ENCODE peak calls at places on chromosomes 11 and 22, in four cellular contexts. J is endothelial cell, M is left lung, N is A549. F is an unnamed sample.

GRCh38 chr22:37054078-37054440 is 2.5 kb downstream of the KCTD17 start:
- DNase-seq in J (no peak), M (no peak), N (no peak), F (no peak)

GRCh38 chr11:4559527-4560440 is 14.8 kb downstream of the OR52M1 start:
- DNase-seq in J (no peak), M (no peak), N (no peak), F (no peak)

GRCh38 chr11:69576069-69576782 is 64.7 kb upstream of the CCND1 start:
- DNase-seq in J (no peak), M (no peak), N (no peak), F (no peak)

GRCh38 chr11:7590529-7590928 is 76.7 kb downstream of the PPFIBP2 start:
- DNase-seq in J (no peak), M (no peak), N (no peak), F (no peak)

GRCh38 chr11:75403983-75404658 is 4.8 kb downstream of the RPS3 start:
- DNase-seq in J (no peak), M (no peak), N (no peak), F (no peak)

GRCh38 chr11:111981270-111981669 is 43.9 kb upstream of the DLAT start:
- DNase-seq in J (no peak), M (no peak), N (no peak), F (no peak)

GRCh38 chr11:75771646-75772410 is 3.2 kb downstream of the DGAT2 start:
- DNase-seq in J (no peak), M (peak; percentile 83), N (peak; percentile 12), F (no peak)

GRCh38 chr22:32785636-32786418 is 15.7 kb upstream of the TIMP3 start:
- DNase-seq in J (no peak), M (no peak), N (no peak), F (no peak)

GRCh38 chr11:102079625-102080024 is 30.6 kb upstream of the YAP1 start:
- DNase-seq in J (no peak), M (no peak), N (no peak), F (no peak)

GRCh38 chr11:59918987-59919589 is 19.1 kb upstream of the OOSP1 start:
- DNase-seq in J (peak; percentile 50), M (no peak), N (peak; percentile 40), F (peak; percentile 14)

GRCh38 chr22:37018815-37019308 is 385 bp downstream of the TST start:
- DNase-seq in J (peak; percentile 41), M (peak; percentile 72), N (peak; percentile 21), F (peak; percentile 41)

GRCh38 chr11:6156628-6157367 is 13.3 kb downstream of the OR52B2 start:
- DNase-seq in J (no peak), M (no peak), N (no peak), F (no peak)

GRCh38 chr11:99260696-99261095 is 239.9 kb downstream of the CNTN5 start:
- DNase-seq in J (no peak), M (no peak), N (peak; percentile 25), F (no peak)

GRCh38 chr11:108616549-108616948 is 23.0 kb upstream of the EXPH5 start:
- DNase-seq in J (no peak), M (no peak), N (peak; percentile 88), F (no peak)

GRCh38 chr11:95891423-95892177 is 32.3 kb downstream of the MTMR2 start:
- DNase-seq in J (no peak), M (no peak), N (no peak), F (no peak)

GRCh38 chr11:19995131-19995530 is 165.1 kb downstream of the DBX1 start:
- DNase-seq in J (no peak), M (no peak), N (peak; percentile 91), F (no peak)

GRCh38 chr22:40721266-40721665 is 42.0 kb downstream of the MCHR1 start:
- DNase-seq in J (no peak), M (no peak), N (peak; percentile 69), F (peak; percentile 32)

GRCh38 chr11:47234669-47235075 is 13.9 kb downstream of the ACP2 start:
- DNase-seq in J (no peak), M (no peak), N (peak; percentile 84), F (no peak)

GRCh38 chr22:47409501-47410275 is 647.2 kb downstream of the TBC1D22A start:
- DNase-seq in J (no peak), M (no peak), N (no peak), F (no peak)

GRCh38 chr11:89293966-89294679 is 116.4 kb downstream of the TYR start:
- DNase-seq in J (peak; percentile 33), M (peak; percentile 24), N (no peak), F (peak; percentile 20)

GRCh38 chr11:30852091-30852490 is 265.9 kb upstream of the MPPED2 start:
- DNase-seq in J (no peak), M (no peak), N (no peak), F (no peak)
- TF ChIP-seq CTCF in J (no peak), M (no peak), N (no peak), F (no peak)

GRCh38 chr22:20606041-20606783 is 98.8 kb downstream of the MED15 start:
- DNase-seq in J (peak; percentile 74), M (peak; percentile 82), N (peak; percentile 75), F (peak; percentile 47)
- TF ChIP-seq CTCF in J (peak; percentile 56), M (peak; percentile 66), N (peak; percentile 63), F (peak; percentile 86)

DNA sequence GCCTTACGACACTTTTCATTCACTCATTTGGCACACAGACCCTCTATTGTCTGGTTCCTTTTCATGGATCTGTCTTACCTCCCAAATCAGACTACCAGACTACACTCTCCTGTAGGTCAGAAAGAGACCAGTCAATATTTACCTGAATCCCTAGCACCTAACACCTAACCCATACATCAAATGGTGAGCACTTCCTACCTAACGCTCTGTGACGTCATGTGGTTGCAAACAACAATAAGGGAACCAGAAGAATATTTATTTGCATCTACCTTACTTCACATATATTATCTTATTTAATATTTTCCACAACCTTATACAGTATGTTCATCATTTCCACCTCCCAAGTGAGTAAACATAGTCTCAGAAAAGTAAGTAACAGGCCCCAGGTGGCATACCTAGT is 323.4 kb downstream of the SOX6 start:
- DNase-seq in J (no peak), M (no peak), N (no peak), F (no peak)
- TF ChIP-seq CTCF in J (no peak), M (no peak), N (no peak), F (no peak)

GRCh38 chr11:2375341-2375853 is 1.7 kb upstream of the CD81 start:
- DNase-seq in J (no peak), M (no peak), N (no peak), F (no peak)
- TF ChIP-seq CTCF in J (no peak), M (no peak), N (no peak), F (no peak)

DNA sequence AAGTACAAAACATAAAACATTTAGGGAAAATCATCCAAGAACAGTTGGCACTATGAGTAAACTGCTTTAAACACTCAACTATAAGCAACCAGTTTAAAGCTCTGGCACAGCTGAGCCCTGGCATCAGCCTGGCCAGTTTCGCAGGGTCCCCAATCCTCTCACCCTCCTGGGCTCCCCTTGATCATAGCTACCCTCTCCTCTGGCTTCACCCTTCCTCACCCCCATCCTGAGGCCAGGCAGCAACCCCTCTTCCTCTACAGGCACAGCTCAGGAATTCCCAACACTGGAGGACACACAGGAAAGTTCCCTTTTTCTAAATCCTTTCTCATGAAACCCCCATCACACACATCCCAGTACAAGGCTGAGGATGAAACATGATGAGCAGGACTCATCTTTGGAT is 232.8 kb downstream of the BUD13 start:
- DNase-seq in J (no peak), M (no peak), N (no peak), F (no peak)
- TF ChIP-seq CTCF in J (no peak), M (no peak), N (no peak), F (no peak)

GRCh38 chr11:1152316-1153104 is 5.2 kb upstream of the MUC5AC start:
- DNase-seq in J (no peak), M (peak; percentile 22), N (peak; percentile 88), F (no peak)
- TF ChIP-seq CTCF in J (no peak), M (no peak), N (no peak), F (no peak)